ENCODE peak calls at places on chromosome 6, in five cellular contexts. One of them, this sample, is unnamed.

GRCh38 chr6:16136536-16137450 is 7.9 kb downstream of the MYLIP start:
- DNase-seq in AG08396: peak
- DNase-seq in HCEC 1CT: peak
- DNase-seq in endothelial cell: no peak
- DNase-seq in NCI-H82: no peak
- DNase-seq in this sample: no peak

GRCh38 chr6:10262505-10262904 is 152.4 kb downstream of the TFAP2A start:
- DNase-seq in AG08396: no peak
- DNase-seq in HCEC 1CT: no peak
- DNase-seq in endothelial cell: no peak
- DNase-seq in NCI-H82: no peak
- DNase-seq in this sample: no peak

GRCh38 chr6:162857321-162857720 is 129.5 kb downstream of the PACRG start:
- DNase-seq in AG08396: no peak
- DNase-seq in HCEC 1CT: no peak
- DNase-seq in endothelial cell: no peak
- DNase-seq in NCI-H82: peak
- DNase-seq in this sample: no peak

GRCh38 chr6:45663181-45664180 is 285.7 kb upstream of the SUPT3H start:
- DNase-seq in AG08396: peak
- DNase-seq in HCEC 1CT: no peak
- DNase-seq in endothelial cell: peak
- DNase-seq in NCI-H82: no peak
- DNase-seq in this sample: no peak

GRCh38 chr6:67248077-67248476 is 1387.0 kb upstream of the ADGRB3 start:
- DNase-seq in AG08396: no peak
- DNase-seq in HCEC 1CT: no peak
- DNase-seq in endothelial cell: no peak
- DNase-seq in NCI-H82: no peak
- DNase-seq in this sample: no peak

GRCh38 chr6:17385660-17386059 is 7.7 kb upstream of the CAP2 start:
- DNase-seq in AG08396: no peak
- DNase-seq in HCEC 1CT: no peak
- DNase-seq in endothelial cell: no peak
- DNase-seq in NCI-H82: peak
- DNase-seq in this sample: no peak

GRCh38 chr6:42781811-42782688 is at the start of gene BICRAL:
- DNase-seq in AG08396: peak
- DNase-seq in HCEC 1CT: peak
- DNase-seq in endothelial cell: peak
- DNase-seq in NCI-H82: peak
- DNase-seq in this sample: no peak

GRCh38 chr6:12990162-12990561 is 273.6 kb downstream of the PHACTR1 start:
- DNase-seq in AG08396: no peak
- DNase-seq in HCEC 1CT: no peak
- DNase-seq in endothelial cell: no peak
- DNase-seq in NCI-H82: no peak
- DNase-seq in this sample: no peak

GRCh38 chr6:128739112-128739511 is 143.8 kb upstream of the LAMA2 start:
- DNase-seq in AG08396: no peak
- DNase-seq in HCEC 1CT: no peak
- DNase-seq in endothelial cell: no peak
- DNase-seq in NCI-H82: no peak
- DNase-seq in this sample: no peak